ENCODE peak calls at places on chromosomes 7 and 10, in six cellular contexts. L, K, R, I, W and J are unnamed samples.

GRCh38 chr10:4651404-4652037 is 174.5 kb upstream of the AKR1E2 start:
- DNase-seq in K (no peak), L (no peak), W (no peak), R (no peak), I (no peak), J (no peak)

GRCh38 chr10:113402602-113403001 is 150.3 kb upstream of the HABP2 start:
- DNase-seq in R (no peak), K (no peak), L (no peak), W (no peak), I (no peak), J (no peak)

GRCh38 chr10:133467286-133467911 is 13.7 kb downstream of the SCART1 start:
- DNase-seq in I (no peak), W (no peak), R (no peak), L (no peak), K (no peak), J (no peak)

GRCh38 chr7:68697821-68698280 is 900.4 kb upstream of the AUTS2 start:
- DNase-seq in I (no peak), W (no peak), L (no peak), K (no peak), R (no peak), J (no peak)

GRCh38 chr7:156919132-156919713 is 26.2 kb upstream of the LMBR1 start:
- DNase-seq in L (no peak), W (no peak), R (no peak), K (no peak), I (no peak), J (no peak)

GRCh38 chr7:101094791-101095375 is 9.6 kb downstream of the TRIM56 start:
- DNase-seq in R (no peak), W (peak; percentile 67), L (no peak), I (peak; percentile 35), K (peak; percentile 50), J (no peak)

GRCh38 chr10:75335191-75335590 is 66.4 kb downstream of the ZNF503 start:
- DNase-seq in K (no peak), I (no peak), L (no peak), R (no peak), W (no peak), J (no peak)

GRCh38 chr10:29849886-29850285 is 209.5 kb downstream of the JCAD start:
- DNase-seq in K (no peak), I (no peak), R (no peak), L (no peak), W (no peak), J (no peak)

GRCh38 chr7:125644113-125644512 is 714.5 kb upstream of the POT1 start:
- DNase-seq in K (no peak), R (no peak), L (no peak), I (no peak), W (no peak), J (no peak)

GRCh38 chr7:139094596-139094995 is 14.9 kb downstream of the ZC3HAV1 start:
- DNase-seq in W (no peak), L (no peak), R (no peak), K (no peak), I (no peak), J (no peak)

GRCh38 chr10:116385994-116386809 is 41.4 kb upstream of the PNLIPRP3 start:
- DNase-seq in R (no peak), K (no peak), L (peak; percentile 30), I (no peak), W (peak; percentile 12), J (no peak)